ENCODE peak calls at places on chromosome 2, in nine cellular contexts. F, B, G, X, U, D, N, I and L are unnamed samples.
A peak's percentile ranks its signal among the peaks of the same experiment; 100 is the strongest.

GRCh38 chr2:49687873-49688272 is 533.6 kb upstream of the FSHR start:
- DNase-seq in B (no peak), I (no peak), D (no peak), G (no peak), X (no peak), F (no peak), U (peak; percentile 1), N (no peak), L (peak; percentile 33)

GRCh38 chr2:203534486-203535077 is 519 bp downstream of the RAPH1 start:
- DNase-seq in F (no peak), U (peak; percentile 51), G (no peak), D (peak; percentile 74), N (peak; percentile 45), X (peak; percentile 29), I (no peak), B (no peak), L (no peak)

GRCh38 chr2:15177103-15177502 is 384.0 kb downstream of the NBAS start:
- DNase-seq in B (no peak), F (no peak), N (peak; percentile 36), D (no peak), I (no peak), G (no peak), X (peak; percentile 57), U (peak; percentile 27), L (no peak)

GRCh38 chr2:38572167-38572566 is 30.6 kb downstream of the HNRNPLL start:
- DNase-seq in X (no peak), F (no peak), N (no peak), I (no peak), U (peak; percentile 67), B (no peak), D (no peak), G (no peak), L (no peak)

GRCh38 chr2:96119981-96120720 is 3.8 kb upstream of the ADRA2B start:
- DNase-seq in I (no peak), B (no peak), D (no peak), N (no peak), G (no peak), U (no peak), F (no peak), X (no peak), L (no peak)

GRCh38 chr2:183269956-183270355 is 145.7 kb downstream of the NUP35 start:
- DNase-seq in I (no peak), D (no peak), G (no peak), F (no peak), B (no peak), X (no peak), N (no peak), U (peak; percentile 50), L (peak; percentile 24)

GRCh38 chr2:157843935-157844334 is 32.2 kb downstream of the ACVR1 start:
- DNase-seq in U (no peak), G (no peak), D (no peak), F (no peak), X (no peak), I (no peak), N (no peak), B (no peak), L (no peak)

GRCh38 chr2:156837635-156838034 is 401.5 kb downstream of the GPD2 start:
- DNase-seq in F (no peak), N (no peak), B (no peak), X (no peak), G (no peak), D (no peak), I (no peak), U (no peak), L (no peak)

GRCh38 chr2:227497158-227497557 is 25.2 kb downstream of the AGFG1 start:
- DNase-seq in X (no peak), B (no peak), U (no peak), G (no peak), D (no peak), N (no peak), I (no peak), F (no peak), L (no peak)

GRCh38 chr2:112942654-112943002 is 31.7 kb downstream of the IL37 start:
- DNase-seq in G (no peak), D (no peak), N (no peak), I (no peak), X (no peak), U (no peak), B (no peak), F (no peak), L (no peak)

GRCh38 chr2:101120124-101120996 is 30.8 kb downstream of the TBC1D8 start:
- DNase-seq in N (no peak), D (peak; percentile 51), I (peak; percentile 82), G (no peak), B (no peak), U (no peak), F (peak; percentile 96), X (no peak), L (peak; percentile 89)

GRCh38 chr2:173235947-173236803 is 118.5 kb upstream of the CDCA7 start:
- DNase-seq in N (no peak), I (no peak), G (no peak), B (no peak), F (no peak), X (no peak), D (no peak), U (no peak), L (no peak)

GRCh38 chr2:119960821-119961220 is 52.1 kb upstream of the EPB41L5 start:
- DNase-seq in I (no peak), B (no peak), U (no peak), G (no peak), F (peak; percentile 26), N (no peak), D (no peak), X (no peak), L (no peak)

GRCh38 chr2:172211507-172211906 is 108.8 kb upstream of the DLX2 start:
- DNase-seq in U (no peak), B (no peak), N (no peak), I (no peak), X (no peak), G (no peak), F (no peak), D (no peak), L (no peak)

GRCh38 chr2:9099341-9099751 is 95.9 kb upstream of the MBOAT2 start:
- DNase-seq in D (peak; percentile 69), F (no peak), B (no peak), G (no peak), U (peak; percentile 20), N (no peak), I (no peak), X (no peak), L (no peak)

GRCh38 chr2:237661799-237662328 is 34.5 kb downstream of the LRRFIP1 start:
- DNase-seq in G (no peak), X (no peak), B (no peak), U (no peak), N (no peak), D (no peak), F (no peak), I (no peak), L (no peak)

GRCh38 chr2:177024760-177025159 is 187.8 kb upstream of the HNRNPA3 start:
- DNase-seq in D (no peak), I (no peak), N (no peak), B (no peak), U (no peak), X (no peak), F (no peak), G (no peak), L (no peak)

GRCh38 chr2:113806217-113806913 is 49.9 kb upstream of the SLC35F5 start:
- DNase-seq in I (no peak), F (no peak), N (no peak), D (no peak), G (no peak), X (no peak), U (no peak), B (no peak), L (peak; percentile 79)

GRCh38 chr2:238425979-238426567 is 654 bp upstream of the ASB1 start:
- DNase-seq in F (no peak), I (no peak), X (no peak), B (peak; percentile 37), G (no peak), U (peak; percentile 88), N (no peak), D (no peak), L (peak; percentile 40)

GRCh38 chr2:85470850-85471800 is 52.6 kb downstream of the SH2D6 start:
- DNase-seq in D (no peak), I (no peak), N (no peak), F (peak; percentile 29), U (no peak), B (no peak), G (no peak), X (no peak), L (peak; percentile 65)

GRCh38 chr2:136034629-136035028 is 49.2 kb upstream of the DARS1 start:
- DNase-seq in B (no peak), I (no peak), G (no peak), U (no peak), X (no peak), F (no peak), D (no peak), N (no peak), L (no peak)

GRCh38 chr2:96412307-96413066 is 76.9 kb downstream of the NCAPH start:
- DNase-seq in D (no peak), X (no peak), I (no peak), U (no peak), N (no peak), B (no peak), G (no peak), F (no peak), L (no peak)

GRCh38 chr2:73828389-73828817 is 358 bp upstream of the STAMBP start:
- DNase-seq in N (peak; percentile 31), X (no peak), I (no peak), G (no peak), B (no peak), U (no peak), F (no peak), D (no peak), L (no peak)

GRCh38 chr2:105865222-105865913 is 120.7 kb downstream of the NCK2 start:
- DNase-seq in I (no peak), U (no peak), F (no peak), B (no peak), X (no peak), D (peak; percentile 5), N (no peak), G (no peak), L (no peak)

GRCh38 chr2:68466361-68466777 is 725 bp downstream of the FBXO48 start:
- DNase-seq in N (peak; percentile 37), B (peak; percentile 9), D (peak; percentile 60), I (no peak), U (no peak), X (peak; percentile 69), G (no peak), F (peak; percentile 17), L (peak; percentile 51)

GRCh38 chr2:240567137-240567871 is 980 bp upstream of the RNPEPL1 start:
- DNase-seq in G (peak; percentile 3), D (no peak), I (no peak), U (no peak), N (peak; percentile 46), F (no peak), X (peak; percentile 43), B (no peak), L (no peak)

GRCh38 chr2:66496680-66497420 is 61.9 kb downstream of the MEIS1 start:
- DNase-seq in X (no peak), U (no peak), I (no peak), G (no peak), D (no peak), B (no peak), N (no peak), F (no peak), L (no peak)

GRCh38 chr2:68319397-68320117 is at the start of gene CNRIP1:
- DNase-seq in B (peak; percentile 65), F (peak; percentile 31), G (peak; percentile 72), U (peak; percentile 88), D (peak; percentile 71), N (peak; percentile 80), X (no peak), I (peak; percentile 79), L (peak; percentile 83)

GRCh38 chr2:204468689-204469429 is 76.4 kb upstream of the PARD3B start:
- DNase-seq in F (no peak), U (peak; percentile 84), I (no peak), X (no peak), N (no peak), D (no peak), G (no peak), B (no peak), L (no peak)

GRCh38 chr2:218852911-218853667 is 6.5 kb upstream of the WNT6 start:
- DNase-seq in B (peak; percentile 66), F (peak; percentile 50), D (peak; percentile 26), U (peak; percentile 77), G (peak; percentile 69), N (peak; percentile 62), I (peak; percentile 62), X (peak; percentile 56), L (peak; percentile 68)

GRCh38 chr2:27723372-27724144 is 48.0 kb upstream of the MRPL33 start:
- DNase-seq in G (peak; percentile 67), D (peak; percentile 54), U (peak; percentile 76), B (peak; percentile 79), X (peak; percentile 7), I (peak; percentile 52), N (peak; percentile 36), F (peak; percentile 64), L (peak; percentile 86)